ENCODE peak calls at places on chromosomes 7 and 10, in eight cellular contexts. O is hepatic stellate cell; Q is activated CD4-positive, CD25-positive, alpha-beta regulatory T cell treated with anti-CD3 and anti-CD28 coated beads, Interleukin-2, amount 50 U/mL, for 16 hours; P is BE2C; J is natural killer cell treated with Interleukin-12 subunit alpha and Interleukin-12 subunit beta and Interleukin-15 and Interleukin-18, amount 100 ng/mL, for 72 hours; V is A549; B is DMS79 treated with DMSO at 0.1 percent for 48 hours; T is stimulated activated CD8-positive, alpha-beta memory T cell treated with anti-CD3 and anti-CD28 coated beads, Interleukin-4, amount 100 ng/mL, for 24 hours. A is an unnamed sample.

GRCh38 chr7:92793656-92794205 is 42.6 kb downstream of the CDK6 start:
- DNase-seq in O (no peak), Q (no peak), P (no peak), J (no peak), V (no peak), B (no peak), T (no peak), A (no peak)

GRCh38 chr7:121488251-121488650 is 92.1 kb upstream of the FAM3C start:
- DNase-seq in O (no peak), Q (no peak), P (no peak), J (no peak), V (no peak), B (no peak), T (no peak), A (no peak)

GRCh38 chr10:44857363-44858016 is 53.6 kb upstream of the TMEM72 start:
- DNase-seq in O (peak; percentile 91), Q (peak; percentile 13), P (peak; percentile 58), J (no peak), V (peak; percentile 55), B (no peak), T (peak; percentile 44), A (peak; percentile 21)

GRCh38 chr7:57256637-57257375 is 124.6 kb upstream of the ZNF479 start:
- DNase-seq in O (no peak), Q (no peak), P (no peak), J (no peak), V (no peak), B (no peak), T (no peak), A (no peak)

GRCh38 chr10:93206652-93207051 is 133.0 kb downstream of the CYP26A1 start:
- DNase-seq in O (no peak), Q (no peak), P (no peak), J (no peak), V (no peak), B (no peak), T (no peak), A (no peak)

GRCh38 chr10:79098596-79099015 is 29.8 kb downstream of the ZMIZ1 start:
- DNase-seq in O (no peak), Q (no peak), P (no peak), J (no peak), V (no peak), B (no peak), T (no peak), A (no peak)

GRCh38 chr10:22911889-22912762 is 15.7 kb upstream of the ARMC3 start:
- DNase-seq in O (no peak), Q (no peak), P (peak; percentile 77), J (no peak), V (no peak), B (peak; percentile 80), T (no peak), A (no peak)

GRCh38 chr7:7642081-7642480 is 1.5 kb downstream of the UMAD1 start:
- DNase-seq in O (no peak), Q (no peak), P (no peak), J (no peak), V (no peak), B (no peak), T (no peak), A (no peak)

GRCh38 chr10:11448190-11448544 is 163.3 kb downstream of the USP6NL start:
- DNase-seq in O (no peak), Q (no peak), P (no peak), J (no peak), V (no peak), B (no peak), T (no peak), A (no peak)

GRCh38 chr7:75979361-75980125 is 14.9 kb downstream of the TMEM120A start:
- DNase-seq in O (no peak), Q (no peak), P (peak; percentile 6), J (no peak), V (no peak), B (no peak), T (no peak), A (no peak)

GRCh38 chr7:161786-162185 is 30.6 kb upstream of the FAM20C start:
- DNase-seq in O (no peak), Q (no peak), P (no peak), J (no peak), V (no peak), B (no peak), T (no peak), A (no peak)

GRCh38 chr10:3761111-3761686 is 23.8 kb downstream of the KLF6 start:
- DNase-seq in O (no peak), Q (no peak), P (no peak), J (no peak), V (no peak), B (no peak), T (no peak), A (no peak)

GRCh38 chr10:30463944-30464451 is 30.0 kb downstream of the MAP3K8 start:
- DNase-seq in O (peak; percentile 12), Q (no peak), P (no peak), J (no peak), V (no peak), B (no peak), T (no peak), A (no peak)

GRCh38 chr7:133556070-133556469 is 303.2 kb downstream of the EXOC4 start:
- DNase-seq in O (no peak), Q (no peak), P (peak; percentile 32), J (no peak), V (no peak), B (no peak), T (no peak), A (no peak)

GRCh38 chr10:18438356-18439126 is 212.8 kb downstream of the NSUN6 start:
- DNase-seq in O (no peak), Q (no peak), P (no peak), J (no peak), V (no peak), B (no peak), T (no peak), A (no peak)

GRCh38 chr10:35607475-35608316 is 2.6 kb downstream of the GJD4 start:
- DNase-seq in O (peak; percentile 31), Q (no peak), P (peak; percentile 12), J (no peak), V (no peak), B (no peak), T (no peak), A (no peak)

GRCh38 chr10:114577133-114577532 is 80.9 kb downstream of the ABLIM1 start:
- DNase-seq in O (peak; percentile 68), Q (no peak), P (no peak), J (no peak), V (no peak), B (no peak), T (no peak), A (no peak)

GRCh38 chr10:71748671-71749191 is 24.6 kb downstream of the VSIR start:
- DNase-seq in O (no peak), Q (no peak), P (no peak), J (peak; percentile 81), V (no peak), B (no peak), T (peak; percentile 60), A (peak; percentile 96)

GRCh38 chr7:16416289-16417282 is 4.8 kb downstream of the CRPPA start:
- DNase-seq in O (no peak), Q (no peak), P (no peak), J (no peak), V (no peak), B (no peak), T (no peak), A (no peak)

GRCh38 chr10:116118851-116119250 is 154.2 kb downstream of the GFRA1 start:
- DNase-seq in O (no peak), Q (no peak), P (no peak), J (no peak), V (no peak), B (no peak), T (no peak), A (no peak)

GRCh38 chr7:84746347-84746746 is 440.5 kb downstream of the SEMA3D start:
- DNase-seq in O (peak; percentile 52), Q (no peak), P (no peak), J (no peak), V (no peak), B (no peak), T (no peak), A (no peak)

GRCh38 chr10:118472415-118472814 is 123.0 kb downstream of the PRLHR start:
- DNase-seq in O (no peak), Q (no peak), P (no peak), J (no peak), V (no peak), B (no peak), T (no peak), A (no peak)

GRCh38 chr7:2710256-2710655 is 22.3 kb downstream of the AMZ1 start:
- DNase-seq in O (no peak), Q (peak; percentile 43), P (no peak), J (no peak), V (no peak), B (no peak), T (no peak), A (no peak)

GRCh38 chr10:132186488-132187413 is at the start of gene DPYSL4:
- DNase-seq in O (peak; percentile 76), Q (no peak), P (no peak), J (no peak), V (peak; percentile 36), B (no peak), T (peak; percentile 15), A (no peak)

GRCh38 chr7:87919875-87920274 is 14.2 kb upstream of the ADAM22 start:
- DNase-seq in O (no peak), Q (no peak), P (no peak), J (no peak), V (no peak), B (no peak), T (no peak), A (no peak)

GRCh38 chr10:77970869-77971803 is 44.6 kb upstream of the DLG5 start:
- DNase-seq in O (peak; percentile 89), Q (no peak), P (peak; percentile 50), J (no peak), V (peak; percentile 24), B (no peak), T (no peak), A (peak; percentile 18)